ENCODE peak calls at places on chromosomes 7 and 10, in four cellular contexts. V is CD8-positive, alpha-beta T cell; I is cardiac fibroblast; D is WERI-Rb-1. Z is an unnamed sample.

GRCh38 chr10:31730776-31731175 is 197.9 kb downstream of the ARHGAP12 start:
- DNase-seq in D (no peak), I (no peak), V (no peak), Z (no peak)

GRCh38 chr7:55087521-55087961 is 68.7 kb downstream of the EGFR start:
- DNase-seq in I (no peak), D (no peak), V (no peak), Z (no peak)

GRCh38 chr7:91514591-91514990 is 250.4 kb downstream of the FZD1 start:
- DNase-seq in V (no peak), D (no peak), I (no peak), Z (no peak)

GRCh38 chr7:14834456-14834855 is 68.1 kb downstream of the DGKB start:
- DNase-seq in D (no peak), I (peak), V (no peak), Z (no peak)

GRCh38 chr10:104456817-104457657 is 103.4 kb downstream of the CFAP58 start:
- DNase-seq in D (peak), I (no peak), V (no peak), Z (no peak)

GRCh38 chr7:152459724-152460251 is 24.0 kb upstream of the KMT2C start:
- DNase-seq in D (no peak), V (no peak), I (no peak), Z (no peak)

GRCh38 chr7:129781856-129782256 is 170.3 kb downstream of the NRF1 start:
- DNase-seq in I (no peak), D (peak), V (no peak), Z (no peak)

GRCh38 chr7:43211693-43212092 is 99.2 kb downstream of the HECW1 start:
- DNase-seq in V (no peak), I (no peak), D (no peak), Z (no peak)

GRCh38 chr7:123647106-123647730 is 8.4 kb upstream of the LMOD2 start:
- DNase-seq in I (no peak), V (no peak), D (no peak), Z (no peak)

GRCh38 chr7:71538210-71538609 is 406.3 kb downstream of the GALNT17 start:
- DNase-seq in D (no peak), V (no peak), I (no peak), Z (no peak)

GRCh38 chr10:15813415-15813814 is 46.9 kb downstream of the MINDY3 start:
- DNase-seq in D (no peak), V (no peak), I (peak), Z (no peak)

GRCh38 chr10:104274762-104275721 is 6.1 kb downstream of the GSTO2 start:
- DNase-seq in V (peak), I (peak), D (no peak), Z (peak)

GRCh38 chr10:100621360-100622205 is 85.8 kb downstream of the HIF1AN start:
- DNase-seq in D (no peak), I (peak), V (peak), Z (no peak)

GRCh38 chr10:7417103-7417623 is 6.3 kb upstream of the SFMBT2 start:
- DNase-seq in D (no peak), I (peak), V (no peak), Z (no peak)
- TF ChIP-seq CTCF in D (no peak), I (peak), V (peak), Z (peak)

GRCh38 chr7:1052031-1052818 is 7.9 kb downstream of the GPR146 start:
- DNase-seq in V (no peak), I (no peak), D (peak), Z (no peak)
- TF ChIP-seq CTCF in V (no peak), I (no peak), D (no peak), Z (no peak)

GRCh38 chr7:99461221-99461620 is 4.7 kb downstream of the ATP5MF start:
- DNase-seq in I (no peak), V (no peak), D (no peak), Z (no peak)
- TF ChIP-seq CTCF in I (no peak), V (no peak), D (no peak), Z (no peak)

GRCh38 chr10:3452234-3452633 is 279.7 kb upstream of the PITRM1 start:
- DNase-seq in I (peak), D (no peak), V (no peak), Z (no peak)
- TF ChIP-seq CTCF in I (peak), D (no peak), V (no peak), Z (no peak)

GRCh38 chr7:143388491-143389101 is 7.5 kb downstream of the ZYX start:
- DNase-seq in D (no peak), V (no peak), I (no peak), Z (no peak)
- TF ChIP-seq CTCF in D (no peak), V (no peak), I (no peak), Z (no peak)

GRCh38 chr10:12973149-12973718 is 28.3 kb downstream of the CCDC3 start:
- DNase-seq in V (no peak), D (no peak), I (no peak), Z (no peak)

GRCh38 chr10:12974845-12975199 is 26.7 kb downstream of the CCDC3 start:
- DNase-seq in V (no peak), I (no peak), D (no peak), Z (no peak)

GRCh38 chr10:12974123-12974844 is 27.2 kb downstream of the CCDC3 start:
- DNase-seq in V (no peak), D (no peak), I (no peak), Z (no peak)

GRCh38 chr10:12975906-12976305 is 25.6 kb downstream of the CCDC3 start:
- DNase-seq in V (no peak), D (no peak), I (no peak), Z (no peak)

GRCh38 chr10:12975266-12975665 is 26.2 kb downstream of the CCDC3 start:
- DNase-seq in V (no peak), D (no peak), I (no peak), Z (no peak)
- TF ChIP-seq CTCF in V (no peak), D (peak), I (no peak), Z (peak)

GRCh38 chr7:67738-68395 is 124.5 kb upstream of the FAM20C start:
- DNase-seq in I (peak), D (peak), V (no peak), Z (no peak)

GRCh38 chr7:65554-65953 is 126.8 kb upstream of the FAM20C start:
- DNase-seq in I (peak), V (no peak), D (peak), Z (no peak)

GRCh38 chr7:66296-66695 is 126.1 kb upstream of the FAM20C start:
- DNase-seq in V (no peak), D (no peak), I (no peak), Z (no peak)

GRCh38 chr7:66741-67140 is 125.6 kb upstream of the FAM20C start:
- DNase-seq in D (no peak), I (no peak), V (no peak), Z (no peak)

DNA sequence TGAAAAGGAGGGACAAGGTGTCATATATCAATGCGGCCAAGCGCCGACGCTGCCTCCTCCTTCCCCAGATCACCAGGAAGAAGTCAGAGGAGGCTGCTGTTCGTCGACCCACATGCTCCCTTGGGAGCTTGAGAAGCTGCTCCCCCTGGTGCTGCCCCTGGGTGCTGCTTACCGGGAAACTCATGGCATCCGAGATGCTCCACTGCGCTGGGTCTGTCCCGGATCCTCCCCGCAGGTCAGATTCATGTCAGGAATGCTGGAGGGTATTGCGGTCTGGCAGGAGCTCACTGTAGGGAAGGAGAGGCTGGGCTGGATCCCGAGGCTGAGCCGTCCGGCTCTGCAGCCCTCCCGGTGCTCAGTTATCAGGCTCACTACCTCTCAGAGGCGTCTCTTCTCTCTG is 123.7 kb upstream of the FAM20C start:
- DNase-seq in D (no peak), V (no peak), I (no peak), Z (no peak)
- TF ChIP-seq CTCF in D (no peak), V (no peak), I (peak), Z (peak)

GRCh38 chr7:51789494-51789893 is 472.9 kb upstream of the COBL start:
- DNase-seq in I (no peak), V (no peak), D (no peak), Z (no peak)
- TF ChIP-seq CTCF in I (no peak), V (no peak), D (peak), Z (peak)